ENCODE peak calls at places on chromosomes 11 and 22, in four cellular contexts. U is sciatic nerve, P is osteocyte, K is thoracic aorta. L is an unnamed sample.

GRCh38 chr11:1348146-1348545 is 38.7 kb upstream of the TOLLIP start:
- DNase-seq in K (no peak), U (peak; percentile 30), P (no peak), L (no peak)

GRCh38 chr11:118439656-118440055 is 3.4 kb downstream of the KMT2A start:
- DNase-seq in P (no peak), U (no peak), K (no peak), L (no peak)

GRCh38 chr11:67282876-67283371 is 6.2 kb upstream of the ANKRD13D start:
- DNase-seq in K (no peak), U (no peak), P (no peak), L (no peak)

GRCh38 chr11:123249354-123249753 is 54.3 kb upstream of the CLMP start:
- DNase-seq in K (no peak), P (no peak), U (no peak), L (no peak)

GRCh38 chr11:78310500-78310909 is 107.1 kb downstream of the GAB2 start:
- DNase-seq in P (no peak), K (peak; percentile 33), U (peak; percentile 64), L (no peak)

GRCh38 chr11:19740586-19740985 is 27.9 kb downstream of the NAV2 start:
- DNase-seq in P (no peak), K (no peak), U (no peak), L (no peak)

GRCh38 chr22:10741210-10741609 is 4786.8 kb upstream of the OR11H1 start:
- DNase-seq in K (no peak), P (peak; percentile 89), U (no peak), L (no peak)

GRCh38 chr22:26673485-26673884 is 16.1 kb downstream of the MIAT start:
- DNase-seq in P (no peak), K (no peak), U (no peak), L (no peak)

GRCh38 chr11:72789493-72790131 is 4.2 kb downstream of the STARD10 start:
- DNase-seq in U (no peak), K (no peak), P (no peak), L (no peak)

GRCh38 chr11:11621881-11622706 is at the start of gene GALNT18:
- DNase-seq in K (peak; percentile 41), P (peak; percentile 98), U (peak; percentile 92), L (peak; percentile 74)

GRCh38 chr11:57321996-57322880 is 2.5 kb downstream of the TNKS1BP1 start:
- DNase-seq in P (peak; percentile 94), K (peak; percentile 89), U (peak; percentile 94), L (no peak)